ENCODE peak calls at places on chromosome 6, in four cellular contexts. I, M, V and L are unnamed samples.

GRCh38 chr6:152233547-152234320 is 403.4 kb downstream of the SYNE1 start:
- DNase-seq in I (no peak), M (no peak), V (no peak), L (no peak)

GRCh38 chr6:89985744-89986493 is 91.7 kb downstream of the GJA10 start:
- DNase-seq in I (peak; percentile 88), M (no peak), V (no peak), L (no peak)

GRCh38 chr6:1787109-1787466 is 177.4 kb downstream of the FOXC1 start:
- DNase-seq in I (no peak), M (no peak), V (no peak), L (no peak)

GRCh38 chr6:6895929-6896328 is 211.8 kb upstream of the RREB1 start:
- DNase-seq in I (no peak), M (no peak), V (no peak), L (no peak)

GRCh38 chr6:158709809-158710208 is 60.0 kb downstream of the SYTL3 start:
- DNase-seq in I (no peak), M (no peak), V (no peak), L (no peak)

GRCh38 chr6:154508573-154509375 is 1.7 kb downstream of the CNKSR3 start:
- DNase-seq in I (peak; percentile 53), M (no peak), V (peak; percentile 45), L (peak; percentile 85)

GRCh38 chr6:157034433-157035230 is 257.5 kb downstream of the ARID1B start:
- DNase-seq in I (peak; percentile 57), M (no peak), V (no peak), L (no peak)

GRCh38 chr6:150016324-150017185 is 8.8 kb downstream of the RAET1L start:
- DNase-seq in I (peak; percentile 76), M (no peak), V (peak; percentile 74), L (peak; percentile 72)

GRCh38 chr6:169397684-169398083 is 144.0 kb upstream of the THBS2 start:
- DNase-seq in I (peak; percentile 17), M (no peak), V (no peak), L (no peak)

GRCh38 chr6:136607204-136607931 is 57.1 kb upstream of the MAP7 start:
- DNase-seq in I (peak; percentile 31), M (no peak), V (peak; percentile 31), L (peak; percentile 91)

GRCh38 chr6:37818536-37819176 is 871 bp upstream of the ZFAND3 start:
- DNase-seq in I (peak; percentile 98), M (peak; percentile 98), V (peak; percentile 95), L (peak; percentile 77)

GRCh38 chr6:8658391-8658790 is 223.0 kb upstream of the SLC35B3 start:
- DNase-seq in I (no peak), M (no peak), V (no peak), L (no peak)

GRCh38 chr6:134517863-134518262 is 200.0 kb upstream of the SGK1 start:
- DNase-seq in I (no peak), M (no peak), V (no peak), L (no peak)

GRCh38 chr6:36822506-36823269 is 16.6 kb downstream of the CPNE5 start:
- DNase-seq in I (no peak), M (no peak), V (no peak), L (no peak)

GRCh38 chr6:140992678-140993077 is 1140.0 kb upstream of the GJE1 start:
- DNase-seq in I (no peak), M (no peak), V (no peak), L (no peak)

GRCh38 chr6:8947900-8948299 is 512.6 kb upstream of the SLC35B3 start:
- DNase-seq in I (no peak), M (no peak), V (no peak), L (no peak)

GRCh38 chr6:49913656-49914055 is 47.3 kb upstream of the CRISP1 start:
- DNase-seq in I (no peak), M (no peak), V (no peak), L (no peak)

GRCh38 chr6:47478233-47479155 is 905 bp downstream of the CD2AP start:
- DNase-seq in I (peak; percentile 39), M (no peak), V (peak; percentile 19), L (peak; percentile 43)

GRCh38 chr6:29619578-29619977 is 13.4 kb downstream of the GABBR1 start:
- DNase-seq in I (no peak), M (no peak), V (no peak), L (no peak)

GRCh38 chr6:79173378-79173777 is 61.1 kb downstream of the HMGN3 start:
- DNase-seq in I (no peak), M (no peak), V (no peak), L (no peak)

GRCh38 chr6:156767603-156768467 is 9.3 kb upstream of the ARID1B start:
- DNase-seq in I (peak; percentile 38), M (no peak), V (no peak), L (no peak)

GRCh38 chr6:26457796-26458688 is at the start of gene BTN2A1:
- DNase-seq in I (peak; percentile 95), M (peak; percentile 92), V (peak; percentile 89), L (peak; percentile 79)

DNA sequence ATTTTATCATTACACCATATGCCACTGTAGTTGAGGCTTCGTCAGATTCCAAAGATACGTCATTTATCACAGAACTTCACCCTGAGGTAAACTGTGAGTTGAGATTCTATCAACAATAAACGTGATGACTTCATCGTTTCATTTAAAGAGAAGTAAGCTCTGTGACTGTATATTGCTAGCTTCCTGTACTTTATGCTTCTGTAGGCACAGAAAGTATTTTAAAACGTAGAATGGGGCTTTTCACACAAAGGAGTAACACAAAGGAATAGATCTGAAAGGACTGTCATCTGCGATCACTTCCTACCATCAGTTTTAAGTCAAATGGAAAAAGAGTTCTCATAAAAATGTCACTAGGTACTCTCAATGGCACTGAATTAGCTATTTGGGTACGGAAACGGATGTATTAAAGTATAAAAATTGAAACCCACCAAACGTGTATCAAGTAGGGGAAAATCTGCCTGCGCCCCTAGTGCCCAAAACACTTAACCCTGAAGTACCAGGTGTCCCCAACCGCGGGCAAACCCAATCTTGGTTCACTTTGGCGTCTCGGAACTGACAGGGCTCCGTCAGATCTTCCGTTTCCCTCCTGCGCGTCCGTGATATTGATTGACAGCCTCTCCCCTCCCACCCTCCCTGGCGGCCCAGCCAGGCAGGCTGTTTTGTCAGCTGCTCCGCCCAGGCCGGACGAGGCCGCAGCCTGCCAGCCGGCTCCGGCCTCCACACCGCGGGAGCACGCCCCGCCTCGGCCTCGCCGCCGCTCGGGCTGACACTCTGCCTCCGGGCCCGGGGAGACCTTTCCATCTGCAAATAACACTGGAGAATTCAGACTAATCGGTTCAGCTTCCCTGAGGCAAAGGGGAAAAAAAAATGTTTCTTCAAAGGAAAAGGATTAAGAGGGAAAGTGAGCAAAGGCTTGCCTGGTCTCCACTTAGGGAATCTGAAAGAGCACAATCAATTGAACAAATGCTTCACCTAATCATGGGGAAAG is 234.7 kb upstream of the MCHR2 start:
- DNase-seq in I (peak; percentile 77), M (peak; percentile 92), V (peak; percentile 43), L (no peak)
- TF ChIP-seq CTCF in I (no peak), M (no peak), V (no peak), L (no peak)

GRCh38 chr6:52306972-52307849 is 22.7 kb upstream of the MCM3 start:
- DNase-seq in I (no peak), M (peak; percentile 84), V (no peak), L (no peak)
- H3K4me3 ChIP-seq in I (no peak overlapping the region), M (no peak overlapping the region), V (no peak overlapping the region), L (no peak overlapping the region)

GRCh38 chr6:137630666-137631065 is 136.5 kb upstream of the OLIG3 start:
- DNase-seq in I (no peak), M (no peak), V (no peak), L (no peak)

GRCh38 chr6:137625100-137625661 is 131.0 kb upstream of the OLIG3 start:
- DNase-seq in I (no peak), M (no peak), V (no peak), L (no peak)

GRCh38 chr6:137623293-137623692 is 129.1 kb upstream of the OLIG3 start:
- DNase-seq in I (no peak), M (no peak), V (no peak), L (no peak)

GRCh38 chr6:137631323-137631722 is 137.1 kb upstream of the OLIG3 start:
- DNase-seq in I (no peak), M (no peak), V (no peak), L (no peak)

DNA sequence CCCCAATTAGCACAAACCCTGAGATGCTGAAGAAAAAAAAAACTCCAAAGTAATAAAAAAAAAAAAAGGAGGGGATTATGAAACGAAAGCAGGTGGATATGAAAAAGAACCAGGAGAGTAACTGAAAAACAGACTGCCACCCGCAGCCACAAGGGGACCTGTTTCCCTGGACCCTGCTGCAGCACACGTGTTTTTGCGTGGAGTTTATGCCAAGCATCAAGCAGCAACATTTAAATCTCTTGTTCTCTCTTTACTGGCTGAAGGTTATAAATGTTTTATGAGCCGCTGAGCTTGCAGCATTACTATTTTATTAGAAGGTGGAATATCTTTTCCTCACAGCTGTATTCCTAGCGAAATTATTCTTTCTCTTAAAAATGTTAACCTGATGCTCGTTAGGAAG is 131.6 kb upstream of the OLIG3 start:
- DNase-seq in I (no peak), M (no peak), V (no peak), L (peak; percentile 46)
- TF ChIP-seq CTCF in I (no peak), M (no peak), V (no peak), L (peak; percentile 34)

GRCh38 chr6:24517659-24518538 is 23.1 kb downstream of the ALDH5A1 start:
- DNase-seq in I (no peak), M (no peak), V (no peak), L (no peak)
- H3K4me3 ChIP-seq in I (no peak overlapping the region), M (no peak overlapping the region), V (no peak overlapping the region), L (no peak overlapping the region)

DNA sequence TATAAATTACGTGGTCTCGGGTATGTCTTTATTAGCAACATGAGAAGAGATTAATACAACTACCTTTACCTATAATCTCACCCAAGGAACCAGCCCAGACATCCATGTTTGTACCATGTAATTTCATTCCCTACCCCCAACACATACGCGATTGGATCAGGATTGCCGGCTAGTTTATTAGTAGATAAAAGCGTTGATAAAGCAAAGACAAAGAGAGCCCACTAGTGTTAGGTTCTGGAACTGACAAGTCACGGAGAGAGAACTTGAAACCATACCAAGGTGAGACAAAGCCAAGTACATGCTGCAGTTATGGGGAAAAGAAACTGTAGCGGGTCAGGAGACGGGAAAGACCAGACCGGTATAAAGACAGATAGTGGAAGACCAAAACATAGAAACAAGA is 37.4 kb upstream of the FAM135A start:
- DNase-seq in I (no peak), M (no peak), V (no peak), L (no peak)
- TF ChIP-seq CTCF in I (peak; percentile 16), M (no peak), V (no peak), L (no peak)

GRCh38 chr6:30845183-30845582 is 39.1 kb upstream of the DDR1 start:
- DNase-seq in I (no peak), M (no peak), V (no peak), L (no peak)

GRCh38 chr6:30847971-30848441 is 36.3 kb upstream of the DDR1 start:
- DNase-seq in I (no peak), M (no peak), V (no peak), L (no peak)

GRCh38 chr6:30844118-30844535 is 40.2 kb upstream of the DDR1 start:
- DNase-seq in I (peak; percentile 51), M (no peak), V (no peak), L (no peak)

GRCh38 chr6:30849903-30850651 is 34.2 kb upstream of the DDR1 start:
- DNase-seq in I (no peak), M (no peak), V (no peak), L (no peak)

DNA sequence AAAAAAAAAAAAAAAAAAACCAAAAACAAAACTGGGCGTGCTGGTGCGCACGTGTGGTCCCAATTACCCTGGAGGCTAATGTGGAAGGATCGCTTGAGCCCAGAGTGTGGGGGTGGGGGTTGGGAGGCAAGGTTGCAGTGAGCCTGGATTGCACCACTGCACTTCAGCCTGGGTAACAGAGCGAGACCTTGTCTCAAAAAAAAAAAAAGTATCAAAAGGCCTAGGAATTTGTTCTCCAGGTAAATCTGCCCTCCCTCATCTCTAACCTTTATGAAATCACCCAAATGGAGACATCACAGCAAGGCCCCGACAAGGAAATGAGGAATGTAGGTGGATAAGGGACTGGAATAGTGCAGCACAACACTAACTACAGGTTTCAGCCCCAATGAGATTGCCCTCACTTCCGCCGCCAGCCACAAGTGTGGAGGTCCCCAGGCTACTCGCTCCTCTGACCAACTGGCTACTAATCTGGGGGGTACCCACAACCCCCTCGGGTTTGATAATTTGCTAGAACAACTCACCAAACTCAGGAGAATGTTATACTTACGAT is 36.8 kb upstream of the DDR1 start:
- DNase-seq in I (no peak), M (no peak), V (no peak), L (no peak)
- H3K4me3 ChIP-seq in I (no peak overlapping the region), M (no peak overlapping the region), V (no peak overlapping the region), L (no peak overlapping the region)